ENCODE peak calls at places on chromosomes 5 and 9, in eight cellular contexts. U, X, A, M, H, D, R and L are unnamed samples.

GRCh38 chr5:60332244-60333018 is 367.5 kb downstream of the DEPDC1B start:
- DNase-seq in U (no peak), X (no peak), A (peak; percentile 31), M (no peak), H (no peak), D (no peak), R (no peak), L (no peak)

GRCh38 chr9:72173080-72173479 is 23.8 kb downstream of the GDA start:
- DNase-seq in U (no peak), X (no peak), A (no peak), M (no peak), H (no peak), D (no peak), R (peak; percentile 14), L (no peak)

GRCh38 chr9:114653556-114654159 is 3.9 kb downstream of the TEX53 start:
- DNase-seq in U (peak; percentile 69), X (peak; percentile 85), A (peak; percentile 78), M (peak; percentile 82), H (peak; percentile 66), D (no peak), R (peak; percentile 93), L (peak; percentile 84)

GRCh38 chr5:116320486-116320885 is 235.7 kb downstream of the COMMD10 start:
- DNase-seq in U (no peak), X (peak; percentile 62), A (no peak), M (no peak), H (no peak), D (no peak), R (no peak), L (no peak)

GRCh38 chr5:130109152-130109551 is 204.9 kb downstream of the CHSY3 start:
- DNase-seq in U (no peak), X (peak; percentile 48), A (peak; percentile 41), M (peak; percentile 53), H (peak; percentile 6), D (no peak), R (no peak), L (no peak)

GRCh38 chr5:180825768-180826525 is 23.3 kb upstream of the MGAT1 start:
- DNase-seq in U (no peak), X (peak; percentile 68), A (peak; percentile 45), M (no peak), H (no peak), D (no peak), R (peak; percentile 34), L (peak; percentile 89)

GRCh38 chr5:73816656-73817420 is 190.8 kb downstream of the ARHGEF28 start:
- DNase-seq in U (no peak), X (no peak), A (peak; percentile 55), M (no peak), H (no peak), D (no peak), R (no peak), L (no peak)

GRCh38 chr5:14793851-14794250 is 77.7 kb downstream of the ANKH start:
- DNase-seq in U (no peak), X (no peak), A (no peak), M (no peak), H (no peak), D (no peak), R (no peak), L (no peak)

GRCh38 chr5:59036274-59036961 is 453.5 kb downstream of the RAB3C start:
- DNase-seq in U (peak; percentile 32), X (peak; percentile 69), A (peak; percentile 62), M (no peak), H (peak; percentile 37), D (no peak), R (no peak), L (peak; percentile 69)

GRCh38 chr9:19488721-19489120 is 79.9 kb downstream of the ACER2 start:
- DNase-seq in U (no peak), X (no peak), A (no peak), M (no peak), H (no peak), D (no peak), R (no peak), L (no peak)

GRCh38 chr9:83544002-83544698 is 5.9 kb upstream of the FRMD3 start:
- DNase-seq in U (no peak), X (peak; percentile 80), A (peak; percentile 81), M (peak; percentile 65), H (peak; percentile 55), D (no peak), R (no peak), L (no peak)